ENCODE peak calls at places on chromosome 20, in four cellular contexts. U, E, W and D are unnamed samples.
A peak's percentile ranks its signal among the peaks of the same experiment; 100 is the strongest.

GRCh38 chr20:50399003-50399916 is 110.9 kb upstream of the PTPN1 start:
- DNase-seq in W (no peak), U (no peak), E (peak; percentile 94), D (no peak)

GRCh38 chr20:40984496-40984895 is 44.1 kb upstream of the TOP1 start:
- DNase-seq in E (no peak), W (no peak), U (no peak), D (no peak)

GRCh38 chr20:47125553-47126373 is 230.7 kb downstream of the ZMYND8 start:
- DNase-seq in E (peak; percentile 41), W (no peak), U (no peak), D (no peak)

GRCh38 chr20:36369739-36370138 is 63.6 kb downstream of the DLGAP4 start:
- DNase-seq in W (no peak), U (no peak), E (no peak), D (no peak)

GRCh38 chr20:43349841-43350240 is 107.9 kb upstream of the SRSF6 start:
- DNase-seq in W (no peak), U (no peak), E (no peak), D (no peak)

GRCh38 chr20:45097485-45098095 is 3.3 kb downstream of the KCNS1 start:
- DNase-seq in U (peak; percentile 50), E (no peak), W (peak; percentile 32), D (peak; percentile 25)

GRCh38 chr20:326645-327031 is 1.3 kb downstream of the SOX12 start:
- DNase-seq in E (peak; percentile 55), U (no peak), W (peak; percentile 15), D (peak; percentile 57)

GRCh38 chr20:47701612-47702011 is 83.7 kb downstream of the SULF2 start:
- DNase-seq in U (no peak), E (no peak), W (no peak), D (no peak)

GRCh38 chr20:25308671-25309394 is 60.9 kb downstream of the PYGB start:
- DNase-seq in W (no peak), U (no peak), E (no peak), D (no peak)

GRCh38 chr20:31713312-31714049 is 9.2 kb downstream of the BCL2L1 start:
- DNase-seq in E (peak; percentile 89), W (no peak), U (no peak), D (peak; percentile 54)

GRCh38 chr20:34403063-34403827 is 40.2 kb downstream of the ITCH start:
- DNase-seq in E (no peak), U (no peak), W (no peak), D (no peak)